ENCODE peak calls at places on chromosomes 5 and 9, in four cellular contexts. U, R, D and M are unnamed samples.

GRCh38 chr5:168125445-168126199 is 165.8 kb upstream of the WWC1 start:
- DNase-seq in R (no peak), D (no peak), U (no peak), M (no peak)

GRCh38 chr5:148125641-148126040 is 42.7 kb upstream of the SPINK14 start:
- DNase-seq in D (no peak), U (no peak), R (no peak), M (no peak)

GRCh38 chr5:143349127-143349526 is 54.4 kb downstream of the NR3C1 start:
- DNase-seq in D (no peak), R (no peak), U (no peak), M (no peak)

GRCh38 chr5:132230871-132231270 is 3.2 kb upstream of the P4HA2 start:
- DNase-seq in R (no peak), D (peak; percentile 1), U (no peak), M (no peak)

GRCh38 chr9:131667576-131667975 is 72.3 kb downstream of the RAPGEF1 start:
- DNase-seq in D (no peak), R (no peak), U (no peak), M (no peak)

GRCh38 chr9:96382175-96382574 is 1.3 kb downstream of the SLC35D2 start:
- DNase-seq in U (no peak), R (no peak), D (no peak), M (no peak)

GRCh38 chr5:14463629-14464028 is 118.0 kb upstream of the OTULINL start:
- DNase-seq in U (no peak), R (no peak), D (peak; percentile 54), M (no peak)

GRCh38 chr5:73306078-73306719 is 133.2 kb downstream of the TMEM174 start:
- DNase-seq in R (no peak), U (no peak), D (no peak), M (no peak)

GRCh38 chr5:94754824-94755223 is 136.4 kb downstream of the SLF1 start:
- DNase-seq in U (no peak), D (no peak), R (no peak), M (no peak)

GRCh38 chr5:180873628-180874520 is 12.8 kb upstream of the ZFP62 start:
- DNase-seq in D (no peak), R (no peak), U (no peak), M (no peak)

GRCh38 chr5:66454186-66455078 is 141.8 kb upstream of the MAST4 start:
- DNase-seq in U (no peak), R (no peak), D (no peak), M (no peak)

GRCh38 chr9:111866976-111867375 is 29.6 kb upstream of the UGCG start:
- DNase-seq in U (no peak), D (no peak), R (no peak), M (no peak)

GRCh38 chr5:14400085-14400484 is 181.5 kb upstream of the OTULINL start:
- DNase-seq in D (no peak), U (no peak), R (no peak), M (no peak)

GRCh38 chr5:77076961-77077820 is 9.9 kb downstream of the ZBED3 start:
- DNase-seq in D (peak; percentile 72), U (no peak), R (peak; percentile 88), M (no peak)

GRCh38 chr5:172173771-172174170 is 14.3 kb downstream of the STK10 start:
- DNase-seq in R (no peak), U (no peak), D (no peak), M (no peak)

GRCh38 chr5:74543162-74543995 is 97.1 kb downstream of the ENC1 start:
- DNase-seq in U (peak; percentile 44), R (no peak), D (peak; percentile 42), M (no peak)

GRCh38 chr5:74540582-74540981 is 99.9 kb downstream of the ENC1 start:
- DNase-seq in D (no peak), R (no peak), U (no peak), M (no peak)

GRCh38 chr5:74541381-74541781 is 99.1 kb downstream of the ENC1 start:
- DNase-seq in U (peak; percentile 27), R (no peak), D (no peak), M (no peak)

GRCh38 chr5:74544811-74545210 is 95.7 kb downstream of the ENC1 start:
- DNase-seq in R (no peak), D (no peak), U (no peak), M (no peak)

GRCh38 chr5:74542477-74542876 is 98.1 kb downstream of the ENC1 start:
- DNase-seq in U (no peak), R (no peak), D (no peak), M (no peak)
- TF ChIP-seq CTCF in U (no peak), R (no peak), D (no peak), M (no peak)

GRCh38 chr9:98144631-98145030 is 25.6 kb upstream of the TRIM14 start:
- DNase-seq in D (no peak), U (no peak), R (no peak), M (peak; percentile 66)
- TF ChIP-seq CTCF in D (no peak), U (no peak), R (no peak), M (no peak)

DNA sequence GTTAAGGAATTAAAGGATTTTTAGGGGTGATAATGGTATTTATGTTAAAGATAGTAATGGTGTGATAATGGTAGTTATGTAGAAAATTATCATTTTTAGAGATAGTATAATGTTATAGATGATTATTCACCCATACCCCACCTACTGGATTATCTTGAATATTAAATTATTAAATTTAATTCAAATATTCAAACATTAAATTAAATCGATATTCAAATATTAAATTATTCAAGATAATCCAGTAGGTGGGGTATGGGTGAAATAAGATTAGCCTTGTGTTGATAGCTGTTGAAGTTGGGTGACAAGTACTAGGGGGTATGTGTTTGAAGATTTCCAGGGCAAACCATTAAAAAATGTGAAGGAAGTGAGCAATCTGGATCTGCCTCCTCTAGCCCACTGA is 15.6 kb downstream of the FAM219A start:
- DNase-seq in U (no peak), R (no peak), D (no peak), M (no peak)
- TF ChIP-seq CTCF in U (no peak), R (no peak), D (no peak), M (no peak)

DNA sequence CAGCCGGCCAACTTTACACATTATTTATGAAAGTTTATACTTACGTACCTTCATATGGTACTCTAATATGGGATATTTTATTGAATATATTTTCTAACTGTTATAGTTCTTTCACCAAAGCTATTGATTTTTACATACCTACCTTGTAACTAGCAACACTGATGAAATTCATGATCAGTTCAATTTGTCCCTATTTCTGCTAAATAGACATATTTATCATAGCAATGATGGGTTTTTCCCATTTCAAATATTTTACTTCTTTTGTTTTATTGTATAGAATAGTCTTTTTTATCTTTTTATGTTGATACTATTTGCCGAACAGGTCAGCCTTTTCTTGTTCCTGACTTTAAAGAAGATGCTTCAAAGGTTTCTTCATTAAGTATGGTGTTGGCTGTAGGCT is 59.0 kb upstream of the CTNND2 start:
- DNase-seq in R (no peak), D (no peak), U (no peak), M (no peak)
- TF ChIP-seq CTCF in R (no peak), D (no peak), U (no peak), M (no peak)

DNA sequence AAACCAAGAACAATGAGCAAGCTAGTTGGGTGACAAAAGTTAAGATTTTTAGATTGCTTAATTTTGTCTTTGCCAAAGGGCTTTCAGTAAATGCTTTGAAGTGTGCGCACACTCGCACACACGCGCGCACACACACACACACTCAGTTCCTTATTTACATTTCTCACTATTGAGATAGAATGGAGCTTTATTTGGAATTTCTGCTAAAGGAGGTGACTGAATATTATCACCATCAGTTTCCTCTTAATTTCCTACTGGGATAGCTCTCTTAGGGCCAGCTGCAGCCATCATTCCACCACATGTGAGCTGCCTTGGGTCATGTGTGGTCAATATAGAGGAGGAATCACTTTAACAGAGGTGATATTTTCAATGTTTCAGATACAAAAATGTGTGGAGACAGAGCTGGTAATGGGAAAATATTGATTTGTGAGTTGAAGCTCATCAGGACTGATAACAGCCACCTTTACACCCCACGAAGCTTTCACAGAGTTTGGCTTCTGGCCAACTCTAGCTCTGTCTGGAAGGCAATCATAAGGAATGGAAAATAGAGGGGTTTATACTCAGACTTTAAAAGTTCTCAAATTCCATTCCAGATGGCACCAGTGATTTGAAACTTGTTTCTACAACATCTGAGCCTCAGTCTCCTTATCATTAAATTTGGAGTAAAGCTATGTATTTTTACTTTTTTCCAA is 99.9 kb downstream of the MACIR start:
- DNase-seq in D (no peak), U (no peak), R (no peak), M (no peak)
- TF ChIP-seq CTCF in D (no peak), U (no peak), R (no peak), M (no peak)

GRCh38 chr5:109844148-109844547 is 154.4 kb downstream of the MAN2A1 start:
- DNase-seq in R (no peak), D (no peak), U (no peak), M (no peak)
- TF ChIP-seq CTCF in R (no peak), D (no peak), U (no peak), M (peak; percentile 70)

GRCh38 chr5:37757980-37758582 is 81.8 kb downstream of the GDNF start:
- DNase-seq in D (no peak), U (no peak), R (no peak), M (no peak)
- TF ChIP-seq CTCF in D (no peak), U (no peak), R (no peak), M (peak; percentile 43)